ENCODE peak calls at places on chromosomes 7 and 10, in four cellular contexts. V, C, X and N are unnamed samples.

GRCh38 chr7:95180-95862 is 97.0 kb upstream of the FAM20C start:
- DNase-seq in X (no peak), V (peak; percentile 87), C (no peak), N (no peak)

GRCh38 chr7:6256709-6257535 is 15.5 kb downstream of the CYTH3 start:
- DNase-seq in V (no peak), X (peak; percentile 82), C (peak; percentile 34), N (no peak)

GRCh38 chr7:18890885-18891621 is 226.4 kb downstream of the TWIST1 start:
- DNase-seq in V (no peak), X (no peak), C (no peak), N (no peak)

GRCh38 chr10:121070257-121070656 is 219.1 kb downstream of the WDR11 start:
- DNase-seq in X (no peak), V (peak; percentile 15), C (no peak), N (no peak)

GRCh38 chr10:126504051-126504760 is 115.9 kb upstream of the ADAM12 start:
- DNase-seq in X (peak; percentile 81), C (peak; percentile 26), V (peak; percentile 84), N (no peak)

GRCh38 chr10:106515206-106515790 is 649.2 kb downstream of the SORCS1 start:
- DNase-seq in X (no peak), V (no peak), C (no peak), N (no peak)

GRCh38 chr7:46071601-46072000 is 150.5 kb upstream of the IGFBP3 start:
- DNase-seq in X (peak; percentile 15), C (no peak), V (no peak), N (no peak)

GRCh38 chr7:7002416-7003062 is 176.5 kb upstream of the CCZ1B start:
- DNase-seq in C (no peak), X (no peak), V (no peak), N (no peak)

GRCh38 chr7:92973964-92974363 is 137.6 kb upstream of the CDK6 start:
- DNase-seq in V (peak; percentile 44), X (peak; percentile 10), C (no peak), N (no peak)

GRCh38 chr10:110919349-110919931 is at the start of gene SHOC2:
- DNase-seq in X (peak; percentile 83), C (no peak), V (peak; percentile 51), N (no peak)

GRCh38 chr7:116776610-116777289 is 85.6 kb upstream of the CAPZA2 start:
- DNase-seq in V (peak; percentile 91), X (peak; percentile 88), C (no peak), N (no peak)

GRCh38 chr7:130941322-130942210 is 207.6 kb upstream of the KLF14 start:
- DNase-seq in X (no peak), C (peak; percentile 56), V (peak; percentile 63), N (no peak)

GRCh38 chr7:145644426-145645154 is 472.0 kb upstream of the CNTNAP2 start:
- DNase-seq in C (no peak), V (peak; percentile 95), X (no peak), N (no peak)

GRCh38 chr10:63478564-63478963 is 12.8 kb upstream of the JMJD1C start:
- DNase-seq in V (no peak), X (no peak), C (no peak), N (no peak)

GRCh38 chr7:415646-416525 is 103.8 kb downstream of the PDGFA start:
- DNase-seq in X (no peak), V (no peak), C (no peak), N (no peak)

GRCh38 chr7:152365982-152366603 is 69.7 kb downstream of the KMT2C start:
- DNase-seq in V (no peak), X (no peak), C (no peak), N (no peak)

DNA sequence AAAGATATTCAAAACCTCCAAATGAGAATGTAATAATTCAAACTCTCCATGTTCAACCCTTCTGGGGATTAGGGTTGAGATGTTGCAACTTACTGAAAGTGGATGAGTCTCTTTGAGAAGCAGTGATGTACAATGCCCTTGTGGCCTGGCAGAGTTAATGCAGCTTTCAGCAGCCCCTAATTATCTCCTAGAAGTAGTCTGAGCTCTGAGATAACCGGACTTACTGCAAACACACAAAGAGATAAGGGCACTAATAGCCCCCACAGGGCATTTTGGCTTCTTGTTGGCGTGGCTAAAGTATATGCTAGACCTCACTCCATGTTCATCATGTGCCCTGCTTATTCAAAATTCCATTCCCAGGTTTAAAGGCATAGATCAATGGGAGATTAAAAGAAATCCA is 404.7 kb downstream of the NEBL start:
- DNase-seq in V (no peak), X (peak; percentile 1), C (no peak), N (no peak)
- TF ChIP-seq CTCF in V (no peak), X (no peak), C (no peak), N (no peak)

GRCh38 chr10:48525956-48526355 is 78.9 kb downstream of the ARHGAP22 start:
- DNase-seq in V (no peak), X (no peak), C (no peak), N (no peak)
- H3K4me3 ChIP-seq in V (no peak overlapping the region), X (peak overlapping the region; percentile 37), C (no peak overlapping the region), N (no peak overlapping the region)

GRCh38 chr7:85750454-85750949 is 563.6 kb upstream of the SEMA3D start:
- DNase-seq in C (peak; percentile 12), X (peak; percentile 60), V (peak; percentile 84), N (no peak)
- TF ChIP-seq CTCF in C (peak; percentile 40), X (peak; percentile 78), V (peak; percentile 82), N (no peak)

GRCh38 chr7:30348083-30348560 is 63.7 kb downstream of the ZNRF2 start:
- DNase-seq in X (peak; percentile 83), V (peak; percentile 80), C (no peak), N (no peak)
- H3K4me3 ChIP-seq in X (no peak overlapping the region), V (peak overlapping the region; percentile 54), C (no peak overlapping the region), N (peak overlapping the region; percentile 47)

DNA sequence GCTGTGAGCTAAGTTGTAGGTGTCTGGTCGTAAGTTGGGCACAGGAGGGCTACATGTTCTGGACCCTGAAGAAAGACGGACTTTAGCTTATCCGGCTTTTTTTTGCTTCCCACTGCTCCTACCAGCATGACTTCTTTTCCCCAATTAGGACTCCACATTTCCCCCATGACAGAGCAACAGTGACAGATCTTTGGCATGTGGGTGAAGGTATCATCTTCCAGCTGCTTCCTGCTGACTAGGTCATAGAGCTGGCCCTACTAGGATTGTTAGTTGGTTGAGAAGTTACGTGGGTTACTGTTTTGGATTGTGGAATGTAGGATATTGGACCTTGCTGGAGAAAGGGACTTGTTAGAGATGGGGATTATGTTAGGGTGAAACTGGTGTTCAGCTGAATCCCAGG is 21.4 kb downstream of the LANCL2 start:
- DNase-seq in V (no peak), C (no peak), X (no peak), N (no peak)
- TF ChIP-seq CTCF in V (no peak), C (no peak), X (no peak), N (no peak)

DNA sequence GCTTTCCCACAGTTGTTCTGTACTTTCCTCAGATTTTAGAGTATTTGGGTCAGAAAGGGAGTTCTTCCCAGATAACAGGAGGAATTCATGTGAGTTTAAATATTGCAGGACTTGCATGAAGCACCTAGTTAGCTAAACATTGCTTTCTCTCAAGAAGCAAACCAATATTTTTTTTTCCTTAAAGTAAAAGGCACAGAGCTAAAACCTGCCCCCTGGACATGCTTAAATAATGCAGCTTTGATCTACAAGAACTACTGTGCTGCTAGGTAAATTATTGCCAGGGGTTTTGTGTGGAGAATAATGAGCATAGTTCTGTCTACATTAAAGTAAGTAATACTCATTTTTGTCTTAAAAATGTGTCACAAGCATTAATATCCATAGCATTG is 542 bp upstream of the SOSTDC1 start:
- DNase-seq in X (no peak), C (no peak), V (no peak), N (no peak)
- H3K4me3 ChIP-seq in X (no peak overlapping the region), C (peak overlapping the region; percentile 28), V (peak overlapping the region; percentile 32), N (peak overlapping the region; percentile 54)

DNA sequence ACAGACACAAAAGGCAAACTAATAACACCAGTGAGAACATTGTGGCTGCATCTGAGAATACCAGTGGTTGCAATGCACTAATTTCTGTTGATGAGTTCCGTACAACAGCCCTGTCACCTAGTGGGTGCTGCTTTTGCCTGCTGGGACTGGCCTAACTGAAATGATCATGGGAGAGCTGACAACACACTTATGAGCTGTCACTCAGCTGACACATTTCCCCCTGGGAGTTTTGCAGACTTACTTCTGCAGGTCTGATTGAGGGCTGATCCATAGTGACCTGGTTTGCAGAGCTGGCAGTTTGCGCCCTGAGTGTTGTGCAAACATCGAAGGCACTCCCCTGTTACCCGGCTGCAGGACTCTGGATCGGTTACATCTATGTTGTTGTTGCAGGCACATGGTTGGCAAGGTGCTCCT is 60.6 kb upstream of the LAMB1 start:
- DNase-seq in V (peak; percentile 25), X (no peak), C (no peak), N (no peak)
- TF ChIP-seq CTCF in V (no peak), X (no peak), C (no peak), N (no peak)

DNA sequence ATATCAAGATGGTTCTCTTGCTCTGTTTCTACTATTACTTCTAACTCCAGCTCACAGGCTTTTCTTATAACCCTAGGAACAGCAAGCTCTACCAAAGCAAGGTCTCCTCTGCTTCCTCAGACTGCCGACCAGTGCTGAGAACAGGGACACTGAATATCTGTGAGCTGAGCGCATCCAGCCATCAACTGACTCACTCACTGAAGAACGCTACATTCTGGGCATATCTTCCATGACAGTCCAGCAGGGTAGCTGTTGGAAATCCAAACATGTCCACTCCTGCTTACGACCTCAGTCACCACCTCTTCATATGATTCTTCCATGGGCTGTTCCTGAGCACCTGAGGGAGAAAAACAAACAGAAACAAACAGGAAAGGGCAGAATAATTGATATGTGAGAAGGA is 2.8 kb downstream of the ZNF32 start:
- DNase-seq in X (no peak), V (no peak), C (no peak), N (no peak)
- H3K4me3 ChIP-seq in X (no peak overlapping the region), V (no peak overlapping the region), C (no peak overlapping the region), N (no peak overlapping the region)

GRCh38 chr7:99992330-99993037 is 16.7 kb upstream of the AZGP1 start:
- DNase-seq in C (no peak), V (no peak), X (no peak), N (no peak)

GRCh38 chr7:100000239-100000638 is 15.2 kb upstream of the ZKSCAN1 start:
- DNase-seq in C (no peak), X (no peak), V (no peak), N (no peak)

GRCh38 chr7:99996755-99997544 is 18.4 kb upstream of the ZKSCAN1 start:
- DNase-seq in V (no peak), X (no peak), C (no peak), N (no peak)

GRCh38 chr7:99994819-99995218 is 19.0 kb upstream of the AZGP1 start:
- DNase-seq in C (no peak), X (no peak), V (no peak), N (no peak)

DNA sequence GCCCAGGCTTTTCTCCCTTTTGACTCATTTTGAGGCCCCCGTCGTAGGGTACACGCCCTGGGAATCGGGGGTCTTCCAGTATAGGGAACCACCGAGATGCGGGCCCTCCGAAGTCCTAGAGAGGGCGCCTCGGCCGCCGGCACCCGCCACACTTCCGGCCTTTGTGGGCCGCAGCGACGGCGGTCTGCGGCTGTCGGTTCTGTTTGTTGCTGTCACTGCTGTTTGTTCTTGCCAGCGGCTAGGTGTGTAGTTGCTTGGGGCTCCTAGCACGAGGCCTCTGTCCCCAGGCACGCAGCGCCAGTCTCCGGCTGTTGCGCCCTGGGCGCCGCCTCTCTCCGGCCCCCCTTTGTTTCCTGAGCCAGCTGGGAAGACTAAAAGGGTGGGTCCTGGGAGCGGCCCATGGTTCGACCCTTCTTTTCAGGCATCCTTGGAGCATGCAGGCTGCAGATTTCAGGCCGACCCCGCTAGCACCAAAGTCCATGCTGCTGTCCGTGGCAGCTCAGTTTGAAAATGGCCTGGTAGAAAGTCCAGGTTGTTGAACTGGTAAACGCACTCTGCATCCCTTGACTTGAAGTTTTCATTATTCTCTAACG is 17.8 kb upstream of the ZKSCAN1 start:
- DNase-seq in V (no peak), X (peak; percentile 59), C (no peak), N (no peak)
- TF ChIP-seq CTCF in V (no peak), X (no peak), C (peak; percentile 59), N (no peak)